ENCODE peak calls at places on chromosome 19, in ten cellular contexts. One of them, this sample, is unnamed.

GRCh38 chr19:41997121-41997850 is 3.3 kb upstream of the ATP1A3 start:
- DNase-seq in NCI-H510A: no peak
- DNase-seq in stimulated activated CD4-positive, alpha-beta T cell treated with anti-CD3 and anti-CD28 coated beads, TNF-alpha, amount 100 ng/mL, for 1 hour: no peak
- DNase-seq in activated naive CD8-positive, alpha-beta T cell treated with anti-CD3 and anti-CD28 coated beads for 36 hours: peak
- DNase-seq in ACHN: peak
- DNase-seq in posterior cingulate gyrus: no peak
- DNase-seq in chondrocyte: no peak
- DNase-seq in upper lobe of right lung: no peak
- DNase-seq in hippocampal formation: no peak
- DNase-seq in mammary epithelial cell: peak
- DNase-seq in this sample: no peak

GRCh38 chr19:40257096-40257517 is 28.0 kb downstream of the AKT2 start:
- DNase-seq in chondrocyte: no peak
- DNase-seq in mammary epithelial cell: peak
- DNase-seq in posterior cingulate gyrus: no peak
- DNase-seq in hippocampal formation: no peak
- DNase-seq in activated naive CD8-positive, alpha-beta T cell treated with anti-CD3 and anti-CD28 coated beads for 36 hours: no peak
- DNase-seq in stimulated activated CD4-positive, alpha-beta T cell treated with anti-CD3 and anti-CD28 coated beads, TNF-alpha, amount 100 ng/mL, for 1 hour: no peak
- DNase-seq in ACHN: no peak
- DNase-seq in NCI-H510A: no peak
- DNase-seq in upper lobe of right lung: no peak
- DNase-seq in this sample: no peak

GRCh38 chr19:50632151-50632835 is 7.4 kb downstream of the SYT3 start:
- DNase-seq in hippocampal formation: no peak
- DNase-seq in upper lobe of right lung: no peak
- DNase-seq in posterior cingulate gyrus: no peak
- DNase-seq in stimulated activated CD4-positive, alpha-beta T cell treated with anti-CD3 and anti-CD28 coated beads, TNF-alpha, amount 100 ng/mL, for 1 hour: no peak
- DNase-seq in mammary epithelial cell: no peak
- DNase-seq in ACHN: no peak
- DNase-seq in NCI-H510A: no peak
- DNase-seq in activated naive CD8-positive, alpha-beta T cell treated with anti-CD3 and anti-CD28 coated beads for 36 hours: no peak
- DNase-seq in chondrocyte: no peak
- DNase-seq in this sample: no peak

GRCh38 chr19:5953034-5953589 is 24.8 kb downstream of the RANBP3 start:
- DNase-seq in hippocampal formation: no peak
- DNase-seq in posterior cingulate gyrus: no peak
- DNase-seq in chondrocyte: no peak
- DNase-seq in stimulated activated CD4-positive, alpha-beta T cell treated with anti-CD3 and anti-CD28 coated beads, TNF-alpha, amount 100 ng/mL, for 1 hour: no peak
- DNase-seq in ACHN: no peak
- DNase-seq in upper lobe of right lung: no peak
- DNase-seq in activated naive CD8-positive, alpha-beta T cell treated with anti-CD3 and anti-CD28 coated beads for 36 hours: no peak
- DNase-seq in NCI-H510A: no peak
- DNase-seq in mammary epithelial cell: no peak
- DNase-seq in this sample: no peak

GRCh38 chr19:58237324-58237723 is 8.6 kb downstream of the ZNF544 start:
- DNase-seq in posterior cingulate gyrus: no peak
- DNase-seq in stimulated activated CD4-positive, alpha-beta T cell treated with anti-CD3 and anti-CD28 coated beads, TNF-alpha, amount 100 ng/mL, for 1 hour: no peak
- DNase-seq in chondrocyte: no peak
- DNase-seq in mammary epithelial cell: no peak
- DNase-seq in NCI-H510A: no peak
- DNase-seq in upper lobe of right lung: no peak
- DNase-seq in activated naive CD8-positive, alpha-beta T cell treated with anti-CD3 and anti-CD28 coated beads for 36 hours: no peak
- DNase-seq in ACHN: no peak
- DNase-seq in hippocampal formation: no peak
- DNase-seq in this sample: no peak

GRCh38 chr19:33194527-33194883 is 375 bp downstream of the LRP3 start:
- DNase-seq in upper lobe of right lung: peak
- DNase-seq in stimulated activated CD4-positive, alpha-beta T cell treated with anti-CD3 and anti-CD28 coated beads, TNF-alpha, amount 100 ng/mL, for 1 hour: no peak
- DNase-seq in hippocampal formation: no peak
- DNase-seq in NCI-H510A: peak
- DNase-seq in posterior cingulate gyrus: no peak
- DNase-seq in mammary epithelial cell: no peak
- DNase-seq in activated naive CD8-positive, alpha-beta T cell treated with anti-CD3 and anti-CD28 coated beads for 36 hours: no peak
- DNase-seq in chondrocyte: no peak
- DNase-seq in ACHN: no peak
- DNase-seq in this sample: no peak

GRCh38 chr19:54694648-54695047 is 29.6 kb upstream of the KIR3DL3 start:
- DNase-seq in hippocampal formation: no peak
- DNase-seq in activated naive CD8-positive, alpha-beta T cell treated with anti-CD3 and anti-CD28 coated beads for 36 hours: no peak
- DNase-seq in upper lobe of right lung: no peak
- DNase-seq in mammary epithelial cell: no peak
- DNase-seq in chondrocyte: no peak
- DNase-seq in posterior cingulate gyrus: no peak
- DNase-seq in NCI-H510A: no peak
- DNase-seq in stimulated activated CD4-positive, alpha-beta T cell treated with anti-CD3 and anti-CD28 coated beads, TNF-alpha, amount 100 ng/mL, for 1 hour: no peak
- DNase-seq in ACHN: no peak
- DNase-seq in this sample: no peak

GRCh38 chr19:48344892-48345291 is 18.8 kb downstream of the TMEM143 start:
- DNase-seq in posterior cingulate gyrus: no peak
- DNase-seq in ACHN: no peak
- DNase-seq in chondrocyte: no peak
- DNase-seq in NCI-H510A: no peak
- DNase-seq in stimulated activated CD4-positive, alpha-beta T cell treated with anti-CD3 and anti-CD28 coated beads, TNF-alpha, amount 100 ng/mL, for 1 hour: no peak
- DNase-seq in mammary epithelial cell: no peak
- DNase-seq in hippocampal formation: no peak
- DNase-seq in upper lobe of right lung: no peak
- DNase-seq in activated naive CD8-positive, alpha-beta T cell treated with anti-CD3 and anti-CD28 coated beads for 36 hours: no peak
- DNase-seq in this sample: no peak

GRCh38 chr19:11125994-11126685 is 29.4 kb downstream of the SPC24 start:
- DNase-seq in stimulated activated CD4-positive, alpha-beta T cell treated with anti-CD3 and anti-CD28 coated beads, TNF-alpha, amount 100 ng/mL, for 1 hour: peak
- DNase-seq in NCI-H510A: no peak
- DNase-seq in upper lobe of right lung: peak
- DNase-seq in hippocampal formation: peak
- DNase-seq in ACHN: peak
- DNase-seq in chondrocyte: no peak
- DNase-seq in mammary epithelial cell: no peak
- DNase-seq in posterior cingulate gyrus: peak
- DNase-seq in activated naive CD8-positive, alpha-beta T cell treated with anti-CD3 and anti-CD28 coated beads for 36 hours: peak
- DNase-seq in this sample: peak

GRCh38 chr19:3868770-3869456 is at the start of gene ZFR2:
- DNase-seq in posterior cingulate gyrus: peak
- DNase-seq in upper lobe of right lung: no peak
- DNase-seq in activated naive CD8-positive, alpha-beta T cell treated with anti-CD3 and anti-CD28 coated beads for 36 hours: peak
- DNase-seq in stimulated activated CD4-positive, alpha-beta T cell treated with anti-CD3 and anti-CD28 coated beads, TNF-alpha, amount 100 ng/mL, for 1 hour: no peak
- DNase-seq in ACHN: no peak
- DNase-seq in hippocampal formation: no peak
- DNase-seq in chondrocyte: no peak
- DNase-seq in NCI-H510A: peak
- DNase-seq in mammary epithelial cell: no peak
- DNase-seq in this sample: no peak